ENCODE peak calls at places on chromosome 12, in five cellular contexts. A is IMR-90, I is testis, Q is GM23338, K is transverse colon. Z is an unnamed sample. For H3K4me1, the result is how much of the 10 kb centered on the place peaks cover.

GRCh38 chr12:28135801-28136439 is 54.3 kb upstream of the CCDC91 start:
- DNase-seq in A (no peak), I (no peak), Q (no peak), K (no peak), Z (no peak)

GRCh38 chr12:89476889-89477288 is 47.7 kb downstream of the GALNT4 start:
- DNase-seq in A (no peak), I (no peak), Q (no peak), K (no peak), Z (no peak)

GRCh38 chr12:89707992-89708792 is 446 bp downstream of the ATP2B1 start:
- DNase-seq in A (peak), I (peak), Q (peak), K (peak), Z (peak)

GRCh38 chr12:45914090-45914489 is 76.3 kb downstream of the SCAF11 start:
- DNase-seq in A (peak), I (no peak), Q (peak), K (no peak), Z (no peak)

GRCh38 chr12:21353487-21353886 is 18.8 kb upstream of the SLCO1A2 start:
- DNase-seq in A (no peak), I (no peak), Q (no peak), K (no peak), Z (no peak)

GRCh38 chr12:14643247-14643646 is 53.2 kb downstream of the GUCY2C start:
- DNase-seq in A (no peak), I (no peak), Q (no peak), K (no peak), Z (no peak)

GRCh38 chr12:106133136-106134087 is 5.3 kb downstream of the NUAK1 start:
- DNase-seq in A (peak), I (no peak), Q (peak), K (no peak), Z (no peak)

GRCh38 chr12:99911967-99912366 is 72.8 kb downstream of the ANKS1B start:
- DNase-seq in A (no peak), I (no peak), Q (no peak), K (no peak), Z (no peak)

GRCh38 chr12:49875115-49875720 is 28.5 kb downstream of the FAIM2 start:
- DNase-seq in A (no peak), I (no peak), Q (no peak), K (no peak), Z (no peak)

GRCh38 chr12:6950944-6951540 is at the start of gene PTPN6:
- DNase-seq in A (no peak), I (no peak), Q (no peak), K (peak), Z (peak)

GRCh38 chr12:117803013-117803412 is 165.8 kb downstream of the KSR2 start:
- DNase-seq in A (no peak), I (no peak), Q (no peak), K (peak), Z (no peak)

GRCh38 chr12:24840046-24840800 is 108.7 kb downstream of the BCAT1 start:
- DNase-seq in A (peak), I (no peak), Q (no peak), K (no peak), Z (no peak)

GRCh38 chr12:97960225-97960624 is 497.6 kb downstream of the RMST start:
- DNase-seq in A (no peak), I (no peak), Q (peak), K (no peak), Z (no peak)

GRCh38 chr12:1216560-1216959 is 225.5 kb downstream of the ERC1 start:
- DNase-seq in A (no peak), I (no peak), Q (no peak), K (no peak), Z (no peak)

GRCh38 chr12:69107541-69107940 is 131.8 kb upstream of the CPSF6 start:
- DNase-seq in A (no peak), I (no peak), Q (no peak), K (no peak), Z (no peak)

GRCh38 chr12:121796855-121797751 is 3.6 kb upstream of the RHOF start:
- DNase-seq in A (peak), I (peak), Q (peak), K (peak), Z (peak)

GRCh38 chr12:20445693-20446092 is 77.4 kb downstream of the PDE3A start:
- DNase-seq in A (peak), I (no peak), Q (no peak), K (no peak), Z (no peak)

GRCh38 chr12:48197549-48197966 is 5.5 kb downstream of the OR10AD1 start:
- DNase-seq in A (no peak), I (no peak), Q (peak), K (no peak), Z (peak)

GRCh38 chr12:61891632-61892031 is 368.6 kb upstream of the USP15 start:
- DNase-seq in A (no peak), I (no peak), Q (no peak), K (no peak), Z (no peak)

GRCh38 chr12:46472893-46473633 is 100.5 kb upstream of the SLC38A2 start:
- DNase-seq in A (peak), I (no peak), Q (no peak), K (no peak), Z (no peak)

GRCh38 chr12:46874642-46875041 is 48.8 kb upstream of the SLC38A4 start:
- DNase-seq in A (peak), I (no peak), Q (no peak), K (no peak), Z (peak)

GRCh38 chr12:132154341-132154761 is 10.1 kb downstream of the NOC4L start:
- DNase-seq in A (no peak), I (no peak), Q (no peak), K (no peak), Z (no peak)

GRCh38 chr12:132156926-132157325 is 12.7 kb downstream of the NOC4L start:
- DNase-seq in A (no peak), I (no peak), Q (no peak), K (no peak), Z (no peak)

GRCh38 chr12:132153501-132154340 is 9.5 kb downstream of the NOC4L start:
- DNase-seq in A (peak), I (peak), Q (peak), K (peak), Z (peak)

GRCh38 chr12:132156145-132156709 is 12.0 kb downstream of the NOC4L start:
- DNase-seq in A (no peak), I (no peak), Q (no peak), K (no peak), Z (no peak)

DNA sequence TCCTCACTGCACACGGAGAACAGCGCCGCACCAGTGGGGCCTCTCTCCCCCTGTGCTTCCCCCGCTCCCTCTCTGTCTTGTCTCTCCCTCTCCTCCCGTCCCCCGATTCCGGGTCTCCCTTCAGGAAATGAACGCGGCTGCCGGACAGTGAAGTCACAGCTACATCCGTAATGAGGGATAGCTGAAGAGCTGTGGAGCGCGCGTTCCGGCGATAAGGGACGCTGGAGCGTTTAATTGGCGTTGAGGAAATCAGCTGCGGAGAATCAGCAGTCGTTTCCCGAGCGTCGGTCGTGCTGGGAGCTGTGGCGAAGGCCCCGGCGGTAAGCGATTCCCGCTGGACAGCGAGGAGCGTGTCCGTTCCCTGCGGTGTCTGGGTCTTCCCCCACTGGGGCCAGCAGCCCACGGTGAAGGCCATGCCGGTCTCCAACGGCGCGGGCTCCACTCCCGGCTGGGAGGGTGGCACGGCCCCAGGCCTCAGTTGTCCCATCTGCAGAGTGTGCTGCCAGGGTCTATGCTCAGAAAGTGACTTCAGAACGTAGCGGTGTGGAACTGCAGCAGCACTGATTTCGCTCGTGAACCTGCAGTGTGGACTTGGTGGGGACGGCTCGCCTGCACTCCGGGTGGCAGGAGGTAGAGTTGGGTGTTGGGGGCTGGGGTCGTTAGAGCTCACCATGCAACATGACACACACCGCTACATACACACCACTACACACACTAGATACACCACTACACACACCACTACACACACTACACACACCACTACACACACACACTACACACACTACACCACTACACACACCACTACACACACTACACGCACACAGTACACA is 10.9 kb downstream of the NOC4L start:
- DNase-seq in A (no peak), I (no peak), Q (no peak), K (no peak), Z (no peak)
- H3K4me3 ChIP-seq in A (no peak), I (no peak), Q (no peak), K (no peak), Z (no peak)

GRCh38 chr12:108313236-108313608 is 25.9 kb downstream of the CMKLR1 start:
- DNase-seq in A (no peak), I (no peak), Q (no peak), K (no peak), Z (no peak)
- H3K4me1 ChIP-seq in A (under half), I (under half), Q (under half), K (under half), Z (under half)

DNA sequence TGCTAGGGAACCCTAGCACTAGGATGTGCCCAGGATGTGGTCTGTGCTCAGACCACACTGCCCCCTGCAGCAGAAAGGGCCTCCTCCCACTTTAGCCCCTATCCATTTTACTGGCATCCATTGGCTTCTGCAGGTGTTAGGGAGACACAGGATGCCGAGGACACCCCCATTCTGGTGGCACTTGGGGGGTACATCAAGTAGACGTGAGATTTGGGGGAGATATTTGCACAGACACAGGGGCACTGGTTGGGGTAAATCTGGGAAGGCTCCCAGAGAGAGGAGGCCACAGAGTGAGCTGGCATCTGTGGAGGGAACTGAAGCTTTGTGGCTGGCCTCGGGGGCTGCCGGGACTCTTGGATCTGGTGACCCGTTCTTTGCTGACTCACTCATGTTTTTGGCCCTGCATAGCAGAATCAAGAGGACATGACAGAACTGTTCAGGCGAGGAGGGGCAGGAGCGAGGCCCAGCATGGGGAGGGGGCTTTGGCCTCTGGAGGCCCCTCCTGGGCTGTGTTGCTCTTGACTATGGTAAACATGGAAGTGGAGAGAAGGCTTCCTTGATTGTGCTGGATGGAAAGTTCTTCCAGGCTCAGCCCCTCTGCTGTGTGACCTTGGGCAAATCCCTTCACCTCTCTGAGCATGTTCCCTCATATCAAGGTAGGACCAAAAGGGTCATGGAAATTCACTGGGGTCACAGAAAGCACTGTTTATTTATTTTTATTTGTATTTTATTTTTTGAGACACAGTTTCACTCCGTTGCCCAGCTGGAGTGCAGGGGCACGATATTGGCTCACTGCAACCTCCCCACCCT is 1.8 kb downstream of the PLBD2 start:
- DNase-seq in A (no peak), I (peak), Q (peak), K (no peak), Z (peak)
- H3K4me3 ChIP-seq in A (no peak), I (no peak), Q (no peak), K (no peak), Z (no peak)

DNA sequence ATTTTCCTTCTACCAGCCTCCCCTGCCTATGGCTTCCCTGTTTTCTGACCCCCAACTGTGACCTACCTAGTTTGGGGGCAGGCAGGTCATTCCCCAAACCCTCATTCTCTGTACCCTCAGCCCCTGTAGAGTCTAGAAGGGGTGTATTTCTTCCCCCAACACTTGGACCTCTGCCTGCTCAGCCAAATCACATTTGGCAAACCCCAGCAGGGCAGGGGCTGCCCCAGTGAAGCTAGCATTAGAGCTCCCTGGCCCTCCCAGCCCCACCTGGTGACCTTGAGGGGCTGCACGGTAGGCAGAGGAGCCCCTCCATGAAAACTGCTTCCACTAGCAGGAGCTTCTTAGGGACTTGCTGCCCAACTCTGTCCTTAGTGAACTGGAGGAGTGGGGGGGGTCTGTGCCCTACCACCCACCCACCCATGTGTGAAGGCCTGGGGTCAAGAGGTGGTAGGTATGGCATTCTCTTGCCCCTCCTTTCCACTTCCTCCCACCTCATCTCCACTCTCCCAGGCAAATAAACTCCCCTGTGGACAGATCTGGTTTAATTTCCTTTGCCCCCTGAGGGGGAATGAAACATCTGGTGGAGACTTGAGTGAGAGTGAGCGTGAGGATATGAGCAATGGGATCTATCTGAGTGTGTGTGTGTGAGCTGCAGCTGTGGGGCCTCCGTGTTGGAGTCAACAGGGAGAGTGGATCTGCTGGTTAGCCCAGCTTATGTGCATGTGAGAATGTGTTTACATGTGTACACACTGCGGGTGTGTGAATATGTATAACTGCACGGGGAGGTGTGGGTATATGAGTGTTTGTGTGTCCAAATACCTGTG is 1.6 kb downstream of the NXPH4 start:
- DNase-seq in A (peak), I (no peak), Q (no peak), K (no peak), Z (no peak)
- H3K4me1 ChIP-seq in A (under half), I (under half), Q (half or more), K (under half), Z (under half)

DNA sequence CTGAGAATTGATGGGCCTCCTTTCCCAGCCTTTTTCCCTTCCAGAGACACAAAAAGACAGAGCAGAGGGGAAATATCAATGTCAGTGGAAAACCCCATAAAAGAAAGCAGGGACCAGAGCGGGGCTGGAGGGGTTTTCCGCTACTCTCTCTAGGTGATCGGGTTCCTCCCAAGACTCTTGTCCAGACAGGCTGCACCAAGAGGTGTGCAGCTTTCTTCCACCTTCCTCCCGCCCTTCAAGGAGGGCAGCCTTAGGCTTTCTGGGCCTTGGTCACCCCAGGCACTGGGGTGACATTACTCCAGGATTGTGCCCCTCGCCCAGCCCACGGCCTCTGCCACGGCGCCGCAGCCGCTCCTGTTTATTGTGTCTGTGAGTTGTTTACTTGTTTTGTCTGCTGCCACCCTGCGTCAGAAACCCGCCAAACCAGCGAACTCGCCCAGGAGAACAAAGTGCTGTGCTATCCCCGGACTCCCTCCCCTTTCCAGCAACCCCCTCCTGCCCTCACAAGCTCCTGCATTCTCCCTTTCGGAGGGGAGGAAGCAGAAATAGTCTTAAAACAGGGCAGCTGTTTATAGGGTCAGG is 6.7 kb upstream of the HOXC6 start:
- DNase-seq in A (no peak), I (no peak), Q (peak), K (no peak), Z (no peak)
- H3K4me3 ChIP-seq in A (no peak), I (no peak), Q (no peak), K (no peak), Z (no peak)

DNA sequence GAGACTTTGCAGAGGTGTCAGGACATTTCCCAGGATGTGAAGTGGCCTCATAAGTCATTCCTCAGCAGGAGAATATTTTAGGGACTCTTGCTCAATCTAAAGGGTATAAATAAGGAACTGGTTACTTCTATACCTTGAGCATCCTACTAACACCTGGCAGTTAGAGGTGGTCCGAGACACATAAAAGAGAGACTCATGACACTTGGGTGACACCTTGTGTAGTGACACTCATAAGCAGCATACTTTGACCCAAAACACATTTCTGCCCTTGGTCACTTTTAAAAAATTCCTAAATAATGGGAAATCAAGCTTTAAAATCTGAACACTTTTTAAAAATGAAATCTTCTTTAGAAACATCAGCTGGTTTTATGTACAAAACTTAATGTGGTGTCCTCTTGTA is 118.4 kb downstream of the KCNMB4 start:
- DNase-seq in A (no peak), I (no peak), Q (no peak), K (no peak), Z (no peak)
- H3K4me1 ChIP-seq in A (under half), I (under half), Q (under half), K (under half), Z (under half)

GRCh38 chr12:9866786-9867379 is 2.3 kb downstream of the CLEC2B start:
- DNase-seq in A (no peak), I (no peak), Q (no peak), K (no peak), Z (no peak)
- H3K4me3 ChIP-seq in A (no peak), I (peak), Q (no peak), K (peak), Z (no peak)

DNA sequence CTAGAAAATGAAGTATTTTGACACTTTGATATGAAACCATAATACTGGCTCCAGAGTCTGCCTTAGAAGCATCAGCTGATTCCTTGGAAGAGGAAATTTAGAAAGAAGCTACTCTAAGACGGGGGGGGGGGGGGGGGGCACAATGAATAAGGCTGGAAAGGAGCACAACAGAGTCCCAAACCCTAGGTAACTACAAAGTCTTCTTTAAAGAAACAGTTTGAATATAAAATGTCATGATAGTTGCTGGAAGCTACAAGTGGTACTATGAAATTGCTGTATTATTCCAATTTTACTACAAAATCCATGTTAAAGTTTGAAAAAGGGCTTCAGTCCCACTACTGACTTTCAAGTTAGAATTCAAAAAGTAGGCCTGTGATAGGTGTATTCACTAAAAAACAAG is 31.6 kb downstream of the CDK17 start:
- DNase-seq in A (no peak), I (no peak), Q (no peak), K (no peak), Z (no peak)
- H3K4me1 ChIP-seq in A (under half), I (under half), Q (under half), K (under half), Z (under half)

GRCh38 chr12:18165889-18166288 is 75.9 kb upstream of the RERGL start:
- DNase-seq in A (no peak), I (no peak), Q (no peak), K (no peak), Z (no peak)
- H3K4me3 ChIP-seq in A (peak), I (no peak), Q (no peak), K (peak), Z (no peak)

GRCh38 chr12:113477842-113478215 is 6.2 kb upstream of the LHX5 start:
- DNase-seq in A (no peak), I (no peak), Q (no peak), K (no peak), Z (no peak)

GRCh38 chr12:113480336-113480688 is 8.6 kb upstream of the LHX5 start:
- DNase-seq in A (no peak), I (no peak), Q (no peak), K (no peak), Z (no peak)

GRCh38 chr12:113478351-113479011 is 6.8 kb upstream of the LHX5 start:
- DNase-seq in A (no peak), I (no peak), Q (peak), K (no peak), Z (no peak)

GRCh38 chr12:113479578-113480335 is 8.1 kb upstream of the LHX5 start:
- DNase-seq in A (peak), I (peak), Q (peak), K (no peak), Z (peak)

GRCh38 chr12:113479193-113479577 is 7.5 kb upstream of the LHX5 start:
- DNase-seq in A (no peak), I (no peak), Q (no peak), K (no peak), Z (no peak)
- H3K4me1 ChIP-seq in A (under half), I (under half), Q (half or more), K (under half), Z (under half)

Z was measured in adrenal gland.